ENCODE peak calls at places on chromosomes 6 and 20, in five cellular contexts. One of them, this sample, is unnamed.

GRCh38 chr6:156916108-156916801 is 139.1 kb downstream of the ARID1B start:
- DNase-seq in left ventricle myocardium inferior: no peak
- DNase-seq in LoVo: no peak
- DNase-seq in stimulated activated CD8-positive, alpha-beta memory T cell treated with anti-CD3 and anti-CD28 coated beads, Interleukin-4, amount 100 ng/mL, for 48 hours: no peak
- DNase-seq in neural crest cell: no peak
- DNase-seq in this sample: no peak

GRCh38 chr6:47292944-47293343 is 16.8 kb downstream of the TNFRSF21 start:
- DNase-seq in left ventricle myocardium inferior: no peak
- DNase-seq in LoVo: no peak
- DNase-seq in stimulated activated CD8-positive, alpha-beta memory T cell treated with anti-CD3 and anti-CD28 coated beads, Interleukin-4, amount 100 ng/mL, for 48 hours: no peak
- DNase-seq in neural crest cell: no peak
- DNase-seq in this sample: no peak

GRCh38 chr20:1373614-1374013 is 19.2 kb downstream of the FKBP1A start:
- DNase-seq in left ventricle myocardium inferior: no peak
- DNase-seq in LoVo: no peak
- DNase-seq in stimulated activated CD8-positive, alpha-beta memory T cell treated with anti-CD3 and anti-CD28 coated beads, Interleukin-4, amount 100 ng/mL, for 48 hours: no peak
- DNase-seq in neural crest cell: no peak
- DNase-seq in this sample: no peak

GRCh38 chr20:44032583-44033138 is 118.0 kb downstream of the TOX2 start:
- DNase-seq in left ventricle myocardium inferior: no peak
- DNase-seq in LoVo: no peak
- DNase-seq in stimulated activated CD8-positive, alpha-beta memory T cell treated with anti-CD3 and anti-CD28 coated beads, Interleukin-4, amount 100 ng/mL, for 48 hours: peak
- DNase-seq in neural crest cell: no peak
- DNase-seq in this sample: no peak

GRCh38 chr20:39468703-39469102 is 506.6 kb downstream of the DHX35 start:
- DNase-seq in left ventricle myocardium inferior: no peak
- DNase-seq in LoVo: no peak
- DNase-seq in stimulated activated CD8-positive, alpha-beta memory T cell treated with anti-CD3 and anti-CD28 coated beads, Interleukin-4, amount 100 ng/mL, for 48 hours: no peak
- DNase-seq in neural crest cell: no peak
- DNase-seq in this sample: peak

GRCh38 chr6:48476257-48476656 is 365.3 kb upstream of the PTCHD4 start:
- DNase-seq in left ventricle myocardium inferior: no peak
- DNase-seq in LoVo: no peak
- DNase-seq in stimulated activated CD8-positive, alpha-beta memory T cell treated with anti-CD3 and anti-CD28 coated beads, Interleukin-4, amount 100 ng/mL, for 48 hours: no peak
- DNase-seq in neural crest cell: no peak
- DNase-seq in this sample: peak

GRCh38 chr6:134431306-134431919 is 113.5 kb upstream of the SGK1 start:
- DNase-seq in left ventricle myocardium inferior: no peak
- DNase-seq in LoVo: no peak
- DNase-seq in stimulated activated CD8-positive, alpha-beta memory T cell treated with anti-CD3 and anti-CD28 coated beads, Interleukin-4, amount 100 ng/mL, for 48 hours: no peak
- DNase-seq in neural crest cell: no peak
- DNase-seq in this sample: no peak

GRCh38 chr6:73624896-73625295 is 28.9 kb downstream of the SLC17A5 start:
- DNase-seq in left ventricle myocardium inferior: no peak
- DNase-seq in LoVo: no peak
- DNase-seq in stimulated activated CD8-positive, alpha-beta memory T cell treated with anti-CD3 and anti-CD28 coated beads, Interleukin-4, amount 100 ng/mL, for 48 hours: no peak
- DNase-seq in neural crest cell: no peak
- DNase-seq in this sample: no peak